ENCODE peak calls at places on chromosome 18, in four cellular contexts. U, L, A and R are unnamed samples.
A peak's percentile ranks its signal among the peaks of the same experiment; 100 is the strongest.

GRCh38 chr18:79953921-79954651 is 2.6 kb upstream of the SLC66A2 start:
- DNase-seq in U (peak; percentile 39), L (no peak), A (peak; percentile 28), R (no peak)

GRCh38 chr18:57674891-57675290 is 53.3 kb upstream of the NARS1 start:
- DNase-seq in U (no peak), L (no peak), A (no peak), R (no peak)

GRCh38 chr18:26544459-26544858 is 3.9 kb downstream of the KCTD1 start:
- DNase-seq in U (no peak), L (no peak), A (no peak), R (no peak)

GRCh38 chr18:3891245-3891644 is 441.3 kb downstream of the TGIF1 start:
- DNase-seq in U (no peak), L (no peak), A (no peak), R (no peak)

GRCh38 chr18:76519156-76519549 is 24.1 kb upstream of the ZNF516 start:
- DNase-seq in U (no peak), L (peak; percentile 57), A (peak; percentile 36), R (peak; percentile 35)

GRCh38 chr18:37450434-37451133 is 115.0 kb downstream of the CELF4 start:
- DNase-seq in U (no peak), L (no peak), A (peak; percentile 67), R (no peak)

GRCh38 chr18:35289293-35290069 is 548 bp downstream of the ZSCAN30 start:
- DNase-seq in U (peak; percentile 25), L (peak; percentile 35), A (peak; percentile 58), R (peak; percentile 5)

GRCh38 chr18:58252166-58252565 is 208.1 kb downstream of the NEDD4L start:
- DNase-seq in U (no peak), L (no peak), A (peak; percentile 29), R (no peak)

GRCh38 chr18:64271264-64271663 is 122.4 kb upstream of the LINC00305 start:
- DNase-seq in U (no peak), L (no peak), A (no peak), R (no peak)

GRCh38 chr18:35507623-35508022 is 9.9 kb upstream of the INO80C start:
- DNase-seq in U (no peak), L (no peak), A (no peak), R (no peak)

GRCh38 chr18:67771271-67771670 is 254.8 kb upstream of the DSEL start:
- DNase-seq in U (no peak), L (no peak), A (peak; percentile 68), R (peak; percentile 62)

GRCh38 chr18:57780318-57781127 is 22.6 kb downstream of the ATP8B1 start:
- DNase-seq in U (peak; percentile 73), L (no peak), A (peak; percentile 78), R (peak; percentile 95)

GRCh38 chr18:59448546-59448945 is 89.5 kb upstream of the LMAN1 start:
- DNase-seq in U (no peak), L (no peak), A (peak; percentile 87), R (no peak)

GRCh38 chr18:12239426-12239825 is 14.7 kb upstream of the CIDEA start:
- DNase-seq in U (no peak), L (no peak), A (peak; percentile 73), R (peak; percentile 9)

GRCh38 chr18:55641501-55641900 is 53.5 kb upstream of the TCF4 start:
- DNase-seq in U (no peak), L (no peak), A (no peak), R (no peak)

GRCh38 chr18:44526705-44527415 is 153.8 kb upstream of the SETBP1 start:
- DNase-seq in U (no peak), L (no peak), A (no peak), R (no peak)

GRCh38 chr18:6401687-6402086 is 13.0 kb downstream of the L3MBTL4 start:
- DNase-seq in U (peak; percentile 7), L (no peak), A (no peak), R (no peak)

GRCh38 chr18:14905350-14905749 is 157.4 kb downstream of the ANKRD30B start:
- DNase-seq in U (no peak), L (no peak), A (no peak), R (no peak)

GRCh38 chr18:43271593-43272432 is 5.5 kb downstream of the SYT4 start:
- DNase-seq in U (peak; percentile 46), L (no peak), A (peak; percentile 62), R (peak; percentile 75)

GRCh38 chr18:36296591-36297418 is 708 bp upstream of the FHOD3 start:
- DNase-seq in U (peak; percentile 18), L (peak; percentile 37), A (peak; percentile 90), R (peak; percentile 83)

GRCh38 chr18:6850396-6850795 is 120.9 kb downstream of the ARHGAP28 start:
- DNase-seq in U (no peak), L (no peak), A (no peak), R (no peak)

GRCh38 chr18:55251186-55251995 is 292.1 kb upstream of the CCDC68 start:
- DNase-seq in U (no peak), L (peak; percentile 49), A (peak; percentile 60), R (peak; percentile 47)

GRCh38 chr18:73782405-73782804 is 365.2 kb downstream of the FBXO15 start:
- DNase-seq in U (no peak), L (no peak), A (no peak), R (no peak)

GRCh38 chr18:21450503-21450902 is 150.0 kb downstream of the ESCO1 start:
- DNase-seq in U (no peak), L (no peak), A (no peak), R (no peak)

GRCh38 chr18:67192535-67192934 is 324.0 kb downstream of the DSEL start:
- DNase-seq in U (no peak), L (no peak), A (no peak), R (no peak)

GRCh38 chr18:70233974-70234373 is 28.5 kb upstream of the RTTN start:
- DNase-seq in U (no peak), L (no peak), A (no peak), R (no peak)

GRCh38 chr18:69177702-69178101 is 223.0 kb upstream of the DOK6 start:
- DNase-seq in U (no peak), L (no peak), A (no peak), R (no peak)

GRCh38 chr18:78730564-78731422 is 248.8 kb upstream of the SALL3 start:
- DNase-seq in U (peak; percentile 14), L (peak; percentile 6), A (no peak), R (no peak)

GRCh38 chr18:10245517-10246175 is 208.8 kb upstream of the APCDD1 start:
- DNase-seq in U (no peak), L (peak; percentile 74), A (no peak), R (no peak)

GRCh38 chr18:25310045-25310444 is 41.9 kb downstream of the ZNF521 start:
- DNase-seq in U (peak; percentile 8), L (no peak), A (peak; percentile 85), R (peak; percentile 74)

GRCh38 chr18:74512321-74513053 is 16.3 kb downstream of the CNDP2 start:
- DNase-seq in U (no peak), L (no peak), A (no peak), R (no peak)

GRCh38 chr18:21163647-21164625 is 52.3 kb upstream of the ROCK1 start:
- DNase-seq in U (peak; percentile 95), L (no peak), A (peak; percentile 92), R (peak; percentile 79)

GRCh38 chr18:79513381-79514081 is 117.8 kb downstream of the NFATC1 start:
- DNase-seq in U (peak; percentile 21), L (no peak), A (no peak), R (no peak)

GRCh38 chr18:48208432-48208948 is 200.7 kb downstream of the ZBTB7C start:
- DNase-seq in U (no peak), L (no peak), A (no peak), R (no peak)

GRCh38 chr18:10481831-10482230 is 27.4 kb downstream of the APCDD1 start:
- DNase-seq in U (no peak), L (no peak), A (no peak), R (no peak)

GRCh38 chr18:76801567-76802505 is 20.5 kb upstream of the ZNF236 start:
- DNase-seq in U (peak; percentile 70), L (peak; percentile 48), A (peak; percentile 84), R (peak; percentile 50)

GRCh38 chr18:9826666-9827065 is 59.1 kb upstream of the TXNDC2 start:
- DNase-seq in U (peak; percentile 31), L (no peak), A (no peak), R (no peak)

DNA sequence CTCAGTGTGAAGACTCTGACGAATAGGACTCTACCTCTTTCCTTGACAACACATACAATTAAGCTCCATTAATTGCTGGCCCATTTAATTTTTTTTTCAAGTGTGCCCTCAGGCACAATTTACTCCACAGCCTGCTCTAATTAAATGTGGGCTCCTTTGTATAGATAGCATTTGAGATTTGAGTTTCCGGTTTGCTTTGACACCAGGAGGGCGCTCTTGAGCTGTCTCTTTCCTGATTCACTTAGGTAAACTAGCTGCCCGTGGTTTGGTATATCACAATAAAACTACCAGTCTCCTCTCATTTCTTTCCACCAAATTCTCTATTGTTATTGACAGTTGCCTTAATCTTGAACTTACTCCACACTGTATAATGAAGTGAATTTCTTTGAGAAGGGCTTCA is 666.0 kb downstream of the DSC3 start:
- DNase-seq in U (peak; percentile 49), L (no peak), A (no peak), R (no peak)
- TF ChIP-seq CTCF in U (peak; percentile 37), L (no peak), A (no peak), R (peak; percentile 2)

GRCh38 chr18:62324917-62325805 is at the start of gene TNFRSF11A:
- DNase-seq in U (peak; percentile 56), L (no peak), A (peak; percentile 37), R (no peak)
- TF ChIP-seq CTCF in U (peak; percentile 23), L (no peak), A (no peak), R (peak; percentile 24)

GRCh38 chr18:42029100-42029499 is 74.1 kb downstream of the PIK3C3 start:
- DNase-seq in U (no peak), L (no peak), A (no peak), R (no peak)

GRCh38 chr18:42025974-42026625 is 71.1 kb downstream of the PIK3C3 start:
- DNase-seq in U (no peak), L (no peak), A (no peak), R (no peak)

GRCh38 chr18:42030586-42031182 is 75.7 kb downstream of the PIK3C3 start:
- DNase-seq in U (peak; percentile 25), L (no peak), A (peak; percentile 37), R (peak; percentile 18)

GRCh38 chr18:42025491-42025890 is 70.5 kb downstream of the PIK3C3 start:
- DNase-seq in U (no peak), L (no peak), A (no peak), R (no peak)

GRCh38 chr18:42028232-42028832 is 73.3 kb downstream of the PIK3C3 start:
- DNase-seq in U (peak; percentile 36), L (no peak), A (peak; percentile 68), R (peak; percentile 45)
- TF ChIP-seq CTCF in U (peak; percentile 72), L (peak; percentile 34), A (peak; percentile 84), R (peak; percentile 91)

GRCh38 chr18:23689031-23689615 is at the start of gene LAMA3:
- DNase-seq in U (no peak), L (peak; percentile 68), A (peak; percentile 86), R (peak; percentile 28)
- TF ChIP-seq CTCF in U (no peak), L (peak; percentile 34), A (peak; percentile 22), R (peak; percentile 16)

GRCh38 chr18:49728542-49728941 is 84.8 kb downstream of the ACAA2 start:
- DNase-seq in U (peak; percentile 57), L (no peak), A (peak; percentile 62), R (peak; percentile 30)
- TF ChIP-seq CTCF in U (peak; percentile 85), L (no peak), A (peak; percentile 44), R (peak; percentile 68)

GRCh38 chr18:49949991-49950395 is 136.7 kb upstream of the ACAA2 start:
- DNase-seq in U (peak; percentile 23), L (no peak), A (no peak), R (no peak)

GRCh38 chr18:49948975-49949374 is 135.6 kb upstream of the ACAA2 start:
- DNase-seq in U (no peak), L (no peak), A (no peak), R (no peak)

GRCh38 chr18:49944681-49945080 is 131.3 kb upstream of the ACAA2 start:
- DNase-seq in U (peak; percentile 15), L (no peak), A (peak; percentile 54), R (no peak)
- TF ChIP-seq CTCF in U (no peak), L (no peak), A (peak; percentile 8), R (peak; percentile 21)